ENCODE peak calls at places on chromosomes 1 and 21, in five cellular contexts. I is psoas muscle; D is GM12878; Q is uterus; S is CD8-positive, alpha-beta T cell. E is an unnamed sample.

GRCh38 chr21:35333831-35334593 is 284.9 kb upstream of the RUNX1 start:
- DNase-seq in Q (no peak), D (no peak), I (no peak), S (no peak), E (peak)

GRCh38 chr1:2638466-2639115 is 5.8 kb upstream of the MMEL1 start:
- DNase-seq in S (no peak), D (no peak), I (no peak), Q (no peak), E (no peak)

GRCh38 chr1:222976453-222976852 is 161.6 kb downstream of the DISP1 start:
- DNase-seq in Q (no peak), D (no peak), S (no peak), I (no peak), E (no peak)

GRCh38 chr1:220691039-220691684 is 999 bp downstream of the C1orf115 start:
- DNase-seq in I (no peak), Q (no peak), S (no peak), D (no peak), E (no peak)

GRCh38 chr21:45102391-45102932 is 28.1 kb downstream of the ADARB1 start:
- DNase-seq in Q (no peak), D (no peak), S (no peak), I (no peak), E (no peak)

GRCh38 chr1:66048011-66048410 is 255.3 kb downstream of the PDE4B start:
- DNase-seq in Q (no peak), D (no peak), I (no peak), S (no peak), E (no peak)

GRCh38 chr21:36072453-36073167 is 2.8 kb downstream of the CBR1 start:
- DNase-seq in Q (no peak), I (no peak), S (no peak), D (no peak), E (no peak)

GRCh38 chr1:72481420-72481819 is 199.1 kb upstream of the NEGR1 start:
- DNase-seq in Q (no peak), D (no peak), S (no peak), I (no peak), E (no peak)

GRCh38 chr1:178614286-178614685 is 101.4 kb downstream of the TEX35 start:
- DNase-seq in I (no peak), D (no peak), Q (no peak), S (no peak), E (no peak)

GRCh38 chr21:15278279-15278678 is 213.5 kb upstream of the NRIP1 start:
- DNase-seq in Q (no peak), S (no peak), D (no peak), I (no peak), E (no peak)

GRCh38 chr1:188023206-188023605 is 1194.5 kb downstream of the PLA2G4A start:
- DNase-seq in Q (no peak), I (no peak), S (no peak), D (no peak), E (no peak)

GRCh38 chr1:184843732-184844495 is 89.3 kb upstream of the EDEM3 start:
- DNase-seq in D (peak), I (no peak), S (peak), Q (no peak), E (no peak)

GRCh38 chr1:198651685-198652400 is 13.0 kb downstream of the PTPRC start:
- DNase-seq in S (no peak), Q (no peak), D (no peak), I (no peak), E (no peak)

GRCh38 chr21:42162831-42163510 is 56.0 kb upstream of the ABCG1 start:
- DNase-seq in D (no peak), I (no peak), S (no peak), Q (no peak), E (no peak)

GRCh38 chr1:239955431-239955830 is 136.3 kb upstream of the FMN2 start:
- DNase-seq in I (no peak), D (no peak), S (no peak), Q (no peak), E (no peak)

GRCh38 chr21:29947119-29947518 is 7.3 kb upstream of the GRIK1 start:
- DNase-seq in Q (no peak), D (no peak), S (no peak), I (no peak), E (no peak)

GRCh38 chr1:18297896-18298648 is 182.7 kb upstream of the KLHDC7A start:
- DNase-seq in S (no peak), Q (no peak), D (no peak), I (no peak), E (no peak)

GRCh38 chr1:159900755-159901335 is 880 bp upstream of the CFAP45 start:
- DNase-seq in D (no peak), Q (no peak), I (no peak), S (no peak), E (no peak)
- H3K27ac ChIP-seq in D (no peak), Q (no peak), I (no peak), S (no peak), E (peak)

GRCh38 chr1:108704501-108704900 is 8.2 kb upstream of the FNDC7 start:
- DNase-seq in D (no peak), S (no peak), I (no peak), Q (no peak), E (no peak)

GRCh38 chr1:108703939-108704338 is 8.8 kb upstream of the FNDC7 start:
- DNase-seq in Q (no peak), S (no peak), I (no peak), D (no peak), E (no peak)

GRCh38 chr1:108706643-108707042 is 6.1 kb upstream of the FNDC7 start:
- DNase-seq in Q (no peak), I (no peak), S (no peak), D (no peak), E (no peak)

GRCh38 chr1:108712605-108713150 is at the start of gene FNDC7:
- DNase-seq in D (no peak), S (no peak), Q (no peak), I (no peak), E (no peak)

DNA sequence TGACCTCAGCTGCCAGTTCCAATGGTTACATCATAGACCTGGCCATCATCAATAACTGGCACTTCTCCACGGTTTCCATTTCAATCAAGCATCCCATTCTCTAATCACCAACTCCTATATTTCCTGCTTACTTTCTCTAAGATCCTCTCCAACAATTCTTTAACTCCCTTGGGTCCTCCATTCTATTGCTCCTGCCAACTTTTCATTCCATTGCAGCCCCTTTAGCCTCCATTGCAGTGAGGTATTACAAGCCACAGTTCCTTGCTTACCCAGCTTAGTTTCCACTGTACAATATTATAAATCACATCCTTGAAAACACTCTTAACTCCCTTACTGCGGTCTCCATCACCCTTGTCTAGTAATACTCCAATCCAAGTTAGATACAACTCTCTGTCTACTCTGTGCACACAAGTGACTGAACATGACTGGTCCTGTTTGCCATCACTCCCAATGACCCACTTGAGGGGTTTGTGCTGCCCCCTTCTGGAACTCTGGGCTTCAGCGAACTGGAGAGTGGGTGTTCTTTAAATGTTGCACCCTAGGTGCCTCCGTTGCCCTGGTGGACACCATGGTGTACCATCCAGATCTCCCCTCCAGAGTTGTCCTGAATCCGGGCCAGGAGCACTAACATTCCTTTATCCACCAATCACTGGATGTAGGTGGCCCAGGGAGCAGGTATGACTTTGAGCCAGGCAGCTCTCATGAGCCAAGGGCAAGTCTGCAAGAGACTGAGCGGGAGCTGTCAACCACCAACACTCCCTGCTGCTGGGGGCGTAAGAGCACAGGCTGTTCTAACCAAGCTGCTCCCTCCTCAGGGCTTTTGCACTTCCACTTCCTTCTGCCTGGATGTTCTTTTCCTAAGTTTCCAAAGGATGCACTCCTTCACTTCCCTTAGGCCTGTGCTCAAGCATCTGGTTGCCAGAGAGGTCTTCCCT is 3.7 kb upstream of the FNDC7 start:
- DNase-seq in I (no peak), S (peak), Q (no peak), D (no peak), E (no peak)
- TF ChIP-seq CTCF in I (no peak), S (peak), Q (no peak), D (peak), E (no peak)

GRCh38 chr1:213999732-214000131 is 12.0 kb downstream of the PROX1 start:
- DNase-seq in D (no peak), I (no peak), S (no peak), Q (no peak), E (no peak)

GRCh38 chr1:213996320-213997022 is 8.7 kb downstream of the PROX1 start:
- DNase-seq in I (no peak), Q (no peak), D (no peak), S (no peak), E (no peak)

GRCh38 chr1:213997031-213997771 is 9.4 kb downstream of the PROX1 start:
- DNase-seq in S (no peak), D (no peak), I (no peak), Q (no peak), E (no peak)

GRCh38 chr1:213995603-213996002 is 7.8 kb downstream of the PROX1 start:
- DNase-seq in I (no peak), Q (no peak), S (no peak), D (no peak), E (no peak)

DNA sequence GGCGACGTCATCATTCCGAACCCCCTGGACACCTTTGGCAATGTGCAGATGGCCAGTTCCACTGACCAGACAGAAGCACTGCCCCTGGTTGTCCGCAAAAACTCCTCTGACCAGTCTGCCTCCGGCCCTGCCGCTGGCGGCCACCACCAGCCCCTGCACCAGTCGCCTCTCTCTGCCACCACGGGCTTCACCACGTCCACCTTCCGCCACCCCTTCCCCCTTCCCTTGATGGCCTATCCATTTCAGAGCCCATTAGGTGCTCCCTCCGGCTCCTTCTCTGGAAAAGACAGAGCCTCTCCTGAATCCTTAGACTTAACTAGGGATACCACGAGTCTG is 10.0 kb downstream of the PROX1 start:
- DNase-seq in D (no peak), S (no peak), I (no peak), Q (no peak), E (no peak)
- H3K27ac ChIP-seq in D (no peak), S (no peak), I (no peak), Q (no peak), E (peak)

DNA sequence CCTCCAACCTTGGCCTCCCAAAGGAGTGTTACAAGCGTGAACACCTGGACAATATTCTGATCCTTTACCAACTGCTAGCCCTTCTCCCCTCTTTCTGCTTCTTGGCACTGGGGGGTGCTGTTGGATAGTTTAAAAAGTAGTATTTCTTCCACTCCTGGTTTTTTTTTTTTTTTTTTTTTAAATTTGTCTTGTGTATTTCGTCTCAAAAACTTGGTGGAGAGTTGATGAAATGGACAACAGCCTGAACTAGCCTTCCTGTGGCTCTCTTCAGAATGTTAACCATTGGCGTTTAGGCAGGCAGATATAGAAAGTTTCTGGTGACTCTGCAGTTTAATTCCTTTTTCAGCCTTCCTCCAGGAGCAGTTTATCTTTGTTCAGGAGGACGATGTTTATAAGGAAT is 69.7 kb upstream of the USP24 start:
- DNase-seq in D (peak), S (no peak), I (no peak), Q (peak), E (no peak)
- TF ChIP-seq CTCF in D (peak), S (no peak), I (peak), Q (peak), E (peak)

DNA sequence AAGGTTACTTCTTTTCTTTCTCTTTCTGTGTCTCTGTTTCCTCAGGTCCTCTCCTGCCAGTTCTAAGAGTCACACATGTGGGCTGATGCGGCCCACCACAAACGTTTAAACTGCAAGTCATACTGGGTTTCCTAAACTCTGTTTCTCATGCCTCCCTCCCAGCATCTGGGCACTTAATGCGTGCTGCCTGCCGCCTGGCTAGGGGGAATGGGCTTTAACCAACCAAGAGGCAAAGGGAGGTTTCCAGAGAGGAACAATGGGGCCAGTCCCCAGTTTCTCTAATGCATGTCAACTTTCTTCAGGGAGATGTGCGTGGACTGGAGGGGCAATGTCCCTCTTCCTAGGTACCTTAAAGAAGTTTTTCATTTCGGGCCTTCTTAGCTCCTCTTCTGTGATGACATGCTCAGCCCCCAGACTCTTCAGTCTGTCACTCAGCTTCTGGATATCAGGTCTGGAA is 19.9 kb upstream of the SRSF4 start:
- DNase-seq in S (no peak), Q (no peak), I (no peak), D (no peak), E (no peak)
- H3K27ac ChIP-seq in S (no peak), Q (peak), I (no peak), D (no peak), E (peak)

GRCh38 chr1:113451710-113452109 is 61.4 kb downstream of the MAGI3 start:
- DNase-seq in S (no peak), I (no peak), D (no peak), Q (no peak), E (no peak)

GRCh38 chr1:113455374-113455773 is 65.1 kb downstream of the MAGI3 start:
- DNase-seq in I (no peak), Q (no peak), D (no peak), S (no peak), E (no peak)

GRCh38 chr1:113453771-113454083 is 63.4 kb downstream of the MAGI3 start:
- DNase-seq in Q (no peak), D (no peak), I (no peak), S (no peak), E (no peak)

GRCh38 chr1:113456967-113457366 is 66.7 kb downstream of the MAGI3 start:
- DNase-seq in D (no peak), Q (peak), S (no peak), I (no peak), E (no peak)

DNA sequence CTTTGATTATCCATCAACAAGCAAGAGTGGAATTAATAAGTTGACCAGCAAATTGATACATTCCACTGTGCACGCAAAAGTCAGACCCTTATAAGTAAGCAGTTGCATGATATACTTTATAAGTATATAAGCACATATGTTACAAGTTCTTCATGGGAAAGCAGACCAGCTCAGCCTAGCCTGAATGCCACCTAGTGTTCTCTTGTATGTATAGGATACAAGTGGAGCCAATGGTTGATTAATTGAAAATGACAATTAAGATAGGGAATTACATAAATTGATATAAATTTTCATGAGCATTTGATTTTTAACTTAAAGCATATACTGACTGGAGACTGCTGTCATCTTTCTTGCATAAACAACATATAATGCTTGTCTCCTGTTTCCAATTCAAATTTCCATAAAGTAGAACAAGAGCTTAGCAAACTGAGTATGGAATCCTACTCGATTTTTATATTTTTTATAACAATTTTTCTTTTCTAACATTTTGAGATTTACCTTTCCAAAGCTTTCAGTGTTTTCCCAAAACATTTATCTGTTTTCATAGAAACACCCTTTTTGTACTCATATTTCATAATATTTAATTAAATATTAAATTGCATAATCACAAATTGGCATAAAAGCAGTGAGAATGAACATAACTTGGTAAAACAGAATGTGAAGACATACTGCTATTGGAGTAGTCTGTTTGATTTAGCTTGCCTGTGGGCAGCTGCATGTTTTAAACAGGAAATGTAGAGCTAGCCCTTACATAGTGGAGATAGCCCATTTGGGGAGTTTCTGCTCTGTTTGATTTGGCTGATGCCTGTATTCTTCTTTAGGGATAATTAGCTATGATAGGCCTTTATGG is 62.8 kb downstream of the MAGI3 start:
- DNase-seq in S (no peak), Q (no peak), I (no peak), D (no peak), E (no peak)
- TF ChIP-seq CTCF in S (no peak), Q (no peak), I (peak), D (peak), E (peak)

GRCh38 chr1:236425031-236425663 is 31.1 kb downstream of the EDARADD start:
- DNase-seq in Q (no peak), I (no peak), D (peak), S (no peak), E (no peak)

GRCh38 chr1:236426215-236426614 is 32.1 kb downstream of the EDARADD start:
- DNase-seq in S (no peak), I (no peak), Q (no peak), D (no peak), E (no peak)

GRCh38 chr1:236433819-236434315 is 39.8 kb downstream of the EDARADD start:
- DNase-seq in Q (no peak), D (no peak), I (no peak), S (no peak), E (no peak)

DNA sequence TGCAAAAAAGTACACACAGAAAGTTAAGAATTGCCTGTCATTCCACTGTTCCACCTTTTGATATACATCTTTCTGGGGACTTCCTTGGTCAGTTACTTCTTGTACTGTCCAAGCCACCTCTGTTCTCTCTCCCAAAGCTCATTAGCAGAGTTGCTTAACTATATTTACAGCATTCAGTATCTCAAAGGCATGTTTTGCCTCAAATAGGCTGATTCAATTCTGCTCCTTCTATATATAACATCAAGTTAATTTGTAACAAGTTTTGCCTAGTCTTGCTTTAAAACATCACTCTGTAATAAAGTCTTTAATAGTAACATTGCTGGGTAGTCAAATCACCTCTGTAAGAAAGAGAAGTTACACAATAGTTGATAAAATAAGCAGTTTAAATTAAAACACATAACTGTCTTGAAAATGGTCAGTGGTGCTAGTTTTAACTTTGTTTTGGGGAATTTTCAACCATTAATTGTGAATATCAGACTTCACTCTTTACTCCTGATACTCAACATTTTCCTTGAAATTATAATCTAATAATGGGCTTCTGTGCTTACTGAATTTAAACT is 35.7 kb downstream of the EDARADD start:
- DNase-seq in D (peak), I (no peak), Q (no peak), S (no peak), E (no peak)
- H3K27ac ChIP-seq in D (no peak), I (no peak), Q (no peak), S (no peak), E (no peak)

GRCh38 chr1:112296908-112297307 is 99.1 kb upstream of the CTTNBP2NL start:
- DNase-seq in I (no peak), Q (no peak), D (no peak), S (no peak), E (no peak)

GRCh38 chr1:112297536-112297935 is 98.5 kb upstream of the CTTNBP2NL start:
- DNase-seq in Q (no peak), D (no peak), I (no peak), S (no peak), E (no peak)

GRCh38 chr1:112304151-112304550 is 91.9 kb upstream of the CTTNBP2NL start:
- DNase-seq in I (no peak), S (no peak), D (no peak), Q (no peak), E (no peak)

DNA sequence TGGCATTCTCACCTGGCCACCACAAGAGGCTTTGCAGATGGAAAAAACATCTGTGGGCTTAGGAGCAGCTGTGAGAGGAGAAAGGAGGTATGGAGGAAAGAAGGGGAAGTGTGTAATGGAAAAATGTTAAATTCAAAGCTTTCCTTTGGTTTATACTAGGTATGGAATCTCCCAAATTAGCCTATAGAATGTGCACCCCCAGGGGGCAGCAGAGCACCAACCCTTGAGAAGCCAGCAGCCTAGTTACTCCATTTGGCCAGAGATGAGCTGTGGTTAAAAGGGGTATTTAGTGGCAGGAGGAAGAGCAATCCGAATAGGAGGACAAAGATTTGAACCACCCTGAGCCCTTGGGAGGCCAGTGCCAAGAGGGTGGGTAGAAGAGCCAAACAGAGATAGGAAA is 97.5 kb upstream of the CTTNBP2NL start:
- DNase-seq in D (no peak), Q (no peak), I (peak), S (no peak), E (no peak)
- TF ChIP-seq CTCF in D (peak), Q (no peak), I (no peak), S (peak), E (peak)